ENCODE peak calls at places on chromosome 1, in five cellular contexts. Z is colonic mucosa, O is IMR-90, F is fibroblast of lung, J is astrocyte of the spinal cord. S is an unnamed sample.

GRCh38 chr1:232767381-232768074 is 37.7 kb upstream of the MAP10 start:
- DNase-seq in Z (peak; percentile 90), O (peak; percentile 74), F (peak; percentile 90), J (peak; percentile 79), S (no peak)

GRCh38 chr1:19811206-19811851 is 3.8 kb downstream of the RNF186 start:
- DNase-seq in Z (peak; percentile 72), O (peak; percentile 49), F (peak; percentile 15), J (peak; percentile 42), S (no peak)

GRCh38 chr1:44237721-44238457 is 24.6 kb downstream of the DMAP1 start:
- DNase-seq in Z (peak; percentile 90), O (peak; percentile 25), F (peak; percentile 12), J (peak; percentile 34), S (no peak)

GRCh38 chr1:180912211-180912800 is 391 bp upstream of the KIAA1614 start:
- DNase-seq in Z (peak; percentile 29), O (peak; percentile 34), F (peak; percentile 57), J (peak; percentile 32), S (no peak)

GRCh38 chr1:229344937-229345684 is 2.3 kb upstream of the CCSAP start:
- DNase-seq in Z (no peak), O (peak; percentile 13), F (peak; percentile 21), J (no peak), S (no peak)

GRCh38 chr1:65065535-65066378 is 82.2 kb upstream of the AK4 start:
- DNase-seq in Z (peak; percentile 71), O (no peak), F (no peak), J (no peak), S (no peak)

GRCh38 chr1:108194051-108194450 is 6.1 kb downstream of the SLC25A24 start:
- DNase-seq in Z (no peak), O (no peak), F (no peak), J (no peak), S (no peak)

GRCh38 chr1:196637606-196638005 is 14.2 kb upstream of the CFH start:
- DNase-seq in Z (no peak), O (no peak), F (no peak), J (no peak), S (no peak)

GRCh38 chr1:27940297-27940696 is 5.5 kb downstream of the SMPDL3B start:
- DNase-seq in Z (peak; percentile 61), O (no peak), F (peak; percentile 10), J (no peak), S (no peak)

GRCh38 chr1:36380003-36380631 is 5.6 kb downstream of the STK40 start:
- DNase-seq in Z (no peak), O (no peak), F (no peak), J (no peak), S (no peak)

GRCh38 chr1:1598720-1599029 is 1.3 kb downstream of the FNDC10 start:
- DNase-seq in Z (no peak), O (no peak), F (no peak), J (no peak), S (no peak)

GRCh38 chr1:26851106-26851684 is 11.8 kb upstream of the SFN start:
- DNase-seq in Z (no peak), O (no peak), F (no peak), J (no peak), S (no peak)

GRCh38 chr1:244341455-244342450 is 110.0 kb downstream of the ADSS2 start:
- DNase-seq in Z (peak; percentile 56), O (no peak), F (peak; percentile 58), J (peak; percentile 51), S (no peak)

GRCh38 chr1:200837931-200838571 is 34.7 kb upstream of the GPR25 start:
- DNase-seq in Z (no peak), O (peak; percentile 41), F (peak; percentile 7), J (peak; percentile 32), S (no peak)

GRCh38 chr1:92804721-92805169 is 19.8 kb upstream of the EVI5 start:
- DNase-seq in Z (peak; percentile 78), O (peak; percentile 99), F (peak; percentile 99), J (peak; percentile 89), S (no peak)

GRCh38 chr1:183310753-183311465 is 107.3 kb downstream of the NMNAT2 start:
- DNase-seq in Z (no peak), O (no peak), F (peak; percentile 60), J (no peak), S (no peak)

GRCh38 chr1:218804014-218804785 is 369.5 kb upstream of the LYPLAL1 start:
- DNase-seq in Z (no peak), O (peak; percentile 32), F (peak; percentile 29), J (no peak), S (no peak)

GRCh38 chr1:192545781-192546521 is 29.6 kb upstream of the RGS1 start:
- DNase-seq in Z (no peak), O (no peak), F (no peak), J (no peak), S (no peak)

GRCh38 chr1:40143891-40144575 is 17.2 kb upstream of the RLF start:
- DNase-seq in Z (peak; percentile 73), O (peak; percentile 66), F (peak; percentile 55), J (peak; percentile 63), S (no peak)

GRCh38 chr1:204523605-204524215 is 7.5 kb downstream of the MDM4 start:
- DNase-seq in Z (no peak), O (no peak), F (peak; percentile 10), J (no peak), S (no peak)

GRCh38 chr1:232629250-232630046 is 485 bp downstream of the SIPA1L2 start:
- DNase-seq in Z (peak; percentile 51), O (no peak), F (peak; percentile 54), J (peak; percentile 24), S (peak; percentile 90)

GRCh38 chr1:201771466-201771865 is 57.5 kb upstream of the IPO9 start:
- DNase-seq in Z (no peak), O (no peak), F (peak; percentile 81), J (no peak), S (no peak)

GRCh38 chr1:9767964-9768668 is 55.6 kb downstream of the CLSTN1 start:
- DNase-seq in Z (peak; percentile 51), O (no peak), F (no peak), J (no peak), S (peak; percentile 57)

GRCh38 chr1:39895096-39895495 is 6.6 kb downstream of the MYCL start:
- DNase-seq in Z (no peak), O (no peak), F (no peak), J (no peak), S (no peak)

GRCh38 chr1:3491291-3492246 is 37.1 kb downstream of the ARHGEF16 start:
- DNase-seq in Z (peak; percentile 77), O (peak; percentile 24), F (peak; percentile 17), J (peak; percentile 33), S (no peak)

GRCh38 chr1:73998348-73998959 is 199.5 kb downstream of the LRRIQ3 start:
- DNase-seq in Z (no peak), O (peak; percentile 32), F (peak; percentile 37), J (peak; percentile 48), S (no peak)

GRCh38 chr1:237580726-237581125 is 310.0 kb downstream of the ZP4 start:
- DNase-seq in Z (no peak), O (no peak), F (no peak), J (no peak), S (no peak)

GRCh38 chr1:67429528-67430357 is 459 bp downstream of the SERBP1 start:
- DNase-seq in Z (peak; percentile 32), O (no peak), F (no peak), J (no peak), S (no peak)

GRCh38 chr1:191582169-191582568 is 576.1 kb upstream of the RGS18 start:
- DNase-seq in Z (no peak), O (no peak), F (peak; percentile 4), J (no peak), S (no peak)

GRCh38 chr1:170460379-170460778 is 71.6 kb upstream of the GORAB start:
- DNase-seq in Z (no peak), O (no peak), F (no peak), J (peak; percentile 36), S (no peak)

GRCh38 chr1:22969224-22969829 is 3.3 kb downstream of the LACTBL1 start:
- DNase-seq in Z (peak; percentile 60), O (peak; percentile 90), F (peak; percentile 68), J (peak; percentile 83), S (no peak)

GRCh38 chr1:18849252-18849651 is 10.2 kb downstream of the TAS1R2 start:
- DNase-seq in Z (no peak), O (no peak), F (no peak), J (no peak), S (peak; percentile 37)

GRCh38 chr1:203512830-203513578 is 19.1 kb downstream of the OPTC start:
- DNase-seq in Z (no peak), O (peak; percentile 97), F (peak; percentile 97), J (peak; percentile 93), S (no peak)

GRCh38 chr1:236059011-236059410 is 5.9 kb downstream of the NID1 start:
- DNase-seq in Z (no peak), O (no peak), F (no peak), J (no peak), S (no peak)

DNA sequence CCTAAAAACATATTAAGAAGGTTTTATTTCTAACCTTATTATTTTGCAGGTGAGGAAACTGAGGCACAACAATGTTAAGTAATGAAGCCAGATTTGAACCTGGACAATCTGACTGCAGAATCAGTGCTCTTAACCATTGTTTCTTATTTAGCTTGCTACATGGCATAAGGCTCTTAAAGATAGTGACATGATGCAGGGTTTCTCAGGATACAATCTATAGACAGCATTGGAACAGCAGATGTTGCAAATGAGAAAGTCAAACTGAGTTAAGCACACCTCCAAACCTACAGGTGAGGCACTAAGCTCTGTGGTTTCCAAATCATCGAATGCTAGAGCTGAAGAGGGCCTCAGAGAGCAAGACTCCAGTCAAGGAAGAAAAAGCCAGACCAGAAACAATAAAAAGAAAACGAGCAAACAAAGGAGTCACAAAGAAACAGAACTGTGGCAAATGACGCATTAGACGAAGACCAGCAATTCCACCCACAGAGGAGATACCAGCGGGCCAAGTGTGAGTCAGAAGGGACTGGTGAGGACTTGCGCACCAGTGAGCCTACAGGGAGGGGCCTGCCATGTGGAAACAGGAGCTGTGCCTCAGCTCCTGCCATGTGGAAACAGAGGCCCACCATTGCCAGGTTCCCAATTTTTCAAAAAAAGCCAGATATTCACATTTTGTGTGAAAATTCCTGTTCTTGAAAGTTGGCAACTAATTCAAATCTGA is 14.4 kb downstream of the CD58 start:
- DNase-seq in Z (peak; percentile 84), O (peak; percentile 48), F (peak; percentile 99), J (peak; percentile 95), S (no peak)
- TF ChIP-seq CTCF in Z (no peak), O (no peak), F (no peak), J (no peak), S (no peak)

GRCh38 chr1:208190784-208191183 is 53.4 kb downstream of the PLXNA2 start:
- DNase-seq in Z (no peak), O (no peak), F (no peak), J (no peak), S (no peak)
- TF ChIP-seq CTCF in Z (no peak), O (no peak), F (no peak), J (no peak), S (no peak)

GRCh38 chr1:94240822-94241221 is 3.4 kb upstream of the ARHGAP29 start:
- DNase-seq in Z (no peak), O (peak; percentile 27), F (no peak), J (no peak), S (no peak)
- TF ChIP-seq CTCF in Z (no peak), O (peak; percentile 40), F (peak; percentile 28), J (peak; percentile 60), S (peak; percentile 76)

DNA sequence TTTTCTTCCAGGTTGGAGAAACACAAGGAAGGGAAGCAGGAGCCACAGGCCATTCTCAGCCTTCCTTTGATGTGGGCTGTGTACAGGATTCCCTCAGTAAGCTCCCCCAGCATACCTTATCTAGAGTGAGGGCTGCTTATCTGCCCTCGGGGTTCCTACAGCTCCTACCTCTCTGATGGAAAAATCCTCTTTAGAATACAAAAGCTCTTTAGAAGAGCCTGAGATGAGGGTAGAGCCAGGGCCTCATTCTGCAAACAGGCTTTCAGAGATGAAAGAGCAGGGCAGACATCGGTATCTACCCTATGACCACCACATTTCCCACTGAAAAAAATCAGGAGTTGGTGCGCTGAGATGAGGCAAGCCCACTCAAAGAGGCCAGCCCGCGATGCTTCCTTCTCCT is 85.1 kb downstream of the PLPP3 start:
- DNase-seq in Z (no peak), O (no peak), F (no peak), J (no peak), S (no peak)
- TF ChIP-seq CTCF in Z (no peak), O (no peak), F (no peak), J (no peak), S (no peak)

S was measured in chondrocyte.